ENCODE peak calls at places on chromosomes 7 and 10, in four cellular contexts. P is posterior cingulate gyrus; Y is CD8-positive, alpha-beta memory T cell; X is esophagus muscularis mucosa. B is an unnamed sample.

GRCh38 chr10:127832456-127832855 is 60.3 kb downstream of the CLRN3 start:
- DNase-seq in P (no peak), Y (no peak), X (no peak), B (no peak)

GRCh38 chr10:127117125-127117524 is 79.3 kb downstream of the INSYN2A start:
- DNase-seq in Y (no peak), P (peak), X (no peak), B (peak)

GRCh38 chr7:70654146-70654545 is 477.8 kb upstream of the GALNT17 start:
- DNase-seq in P (no peak), Y (no peak), X (no peak), B (no peak)

GRCh38 chr7:96679886-96680285 is 29.8 kb downstream of the SEM1 start:
- DNase-seq in P (no peak), Y (no peak), X (no peak), B (no peak)

GRCh38 chr10:10826125-10826524 is 191.5 kb upstream of the CELF2 start:
- DNase-seq in P (no peak), X (no peak), Y (no peak), B (no peak)

GRCh38 chr7:25940086-25940906 is 211.7 kb upstream of the NFE2L3 start:
- DNase-seq in X (no peak), P (no peak), Y (no peak), B (no peak)

GRCh38 chr10:2979267-2979660 is 88.1 kb upstream of the PFKP start:
- DNase-seq in Y (no peak), P (peak), X (no peak), B (no peak)

GRCh38 chr10:7577206-7577978 is 89.4 kb downstream of the ITIH5 start:
- DNase-seq in X (no peak), Y (no peak), P (no peak), B (no peak)

GRCh38 chr7:83347836-83348482 is 185.3 kb upstream of the PCLO start:
- DNase-seq in P (no peak), X (no peak), Y (no peak), B (no peak)

GRCh38 chr10:126097558-126098215 is 201.3 kb downstream of the FANK1 start:
- DNase-seq in P (no peak), X (no peak), Y (no peak), B (no peak)

GRCh38 chr7:22364910-22365309 is 8.0 kb upstream of the RAPGEF5 start:
- DNase-seq in P (no peak), Y (no peak), X (no peak), B (no peak)

GRCh38 chr10:61899997-61900828 is 1.3 kb upstream of the ARID5B start:
- DNase-seq in X (no peak), P (peak), Y (peak), B (peak)

GRCh38 chr10:3106908-3107425 is 39.6 kb downstream of the PFKP start:
- DNase-seq in Y (no peak), P (no peak), X (no peak), B (no peak)

GRCh38 chr10:43857206-43857952 is 208.7 kb upstream of the ZNF32 start:
- DNase-seq in P (no peak), X (no peak), Y (no peak), B (no peak)

GRCh38 chr10:132595021-132595420 is 57.4 kb downstream of the INPP5A start:
- DNase-seq in X (no peak), Y (no peak), P (no peak), B (no peak)

GRCh38 chr7:118573065-118573464 is 348.6 kb downstream of the ANKRD7 start:
- DNase-seq in X (no peak), P (no peak), Y (no peak), B (peak)

GRCh38 chr7:149774237-149775175 is 1.1 kb upstream of the ZNF467 start:
- DNase-seq in X (no peak), P (no peak), Y (no peak), B (no peak)

GRCh38 chr7:47743898-47744612 is 162.1 kb upstream of the TNS3 start:
- DNase-seq in Y (no peak), P (no peak), X (no peak), B (no peak)

GRCh38 chr10:48501226-48501625 is 103.6 kb downstream of the ARHGAP22 start:
- DNase-seq in P (no peak), X (peak), Y (no peak), B (no peak)

GRCh38 chr10:3781458-3782098 is 3.4 kb downstream of the KLF6 start:
- DNase-seq in P (no peak), Y (peak), X (no peak), B (no peak)

GRCh38 chr7:25895792-25896171 is 256.2 kb upstream of the NFE2L3 start:
- DNase-seq in Y (no peak), P (no peak), X (peak), B (no peak)

GRCh38 chr7:117470777-117471176 is 9.0 kb upstream of the CFTR start:
- DNase-seq in Y (no peak), P (peak), X (no peak), B (peak)

GRCh38 chr7:79124331-79124730 is 329.1 kb downstream of the MAGI2 start:
- DNase-seq in X (no peak), P (no peak), Y (no peak), B (no peak)

GRCh38 chr10:17181751-17182150 is 19.7 kb downstream of the TRDMT1 start:
- DNase-seq in X (no peak), Y (no peak), P (no peak), B (no peak)

GRCh38 chr7:2779086-2779485 is 65.0 kb downstream of the GNA12 start:
- DNase-seq in P (no peak), Y (no peak), X (no peak), B (no peak)

GRCh38 chr10:28797904-28798371 is 120.6 kb downstream of the BAMBI start:
- DNase-seq in P (no peak), X (no peak), Y (no peak), B (no peak)

GRCh38 chr7:80014507-80014906 is 120.1 kb upstream of the GNAI1 start:
- DNase-seq in Y (no peak), X (no peak), P (no peak), B (no peak)

GRCh38 chr10:99850041-99850766 is 67.8 kb downstream of the ABCC2 start:
- DNase-seq in P (no peak), Y (no peak), X (no peak), B (no peak)

GRCh38 chr10:113788604-113789083 is 37.2 kb downstream of the PLEKHS1 start:
- DNase-seq in Y (no peak), X (no peak), P (no peak), B (peak)

GRCh38 chr7:158016171-158017087 is 571.2 kb downstream of the PTPRN2 start:
- DNase-seq in X (no peak), Y (no peak), P (no peak), B (no peak)

GRCh38 chr10:43312612-43313011 is 45.7 kb upstream of the RASGEF1A start:
- DNase-seq in P (no peak), Y (no peak), X (no peak), B (no peak)

GRCh38 chr10:75679546-75679945 is 248.1 kb downstream of the LRMDA start:
- DNase-seq in P (no peak), Y (no peak), X (no peak), B (no peak)

GRCh38 chr10:13890617-13891541 is 304.1 kb downstream of the PRPF18 start:
- DNase-seq in Y (no peak), P (peak), X (no peak), B (no peak)

GRCh38 chr7:120216947-120217346 is 56.0 kb upstream of the KCND2 start:
- DNase-seq in X (no peak), P (no peak), Y (no peak), B (no peak)

GRCh38 chr10:22427101-22427500 is 81.8 kb downstream of the SPAG6 start:
- DNase-seq in X (no peak), Y (no peak), P (no peak), B (no peak)

GRCh38 chr10:112810651-112811215 is 139.3 kb upstream of the TCF7L2 start:
- DNase-seq in P (no peak), X (no peak), Y (no peak), B (no peak)

GRCh38 chr7:87312215-87312865 is 33.1 kb upstream of the CROT start:
- DNase-seq in X (no peak), P (peak), Y (peak), B (peak)